ENCODE peak calls at places on chromosomes 6 and 20, in seven cellular contexts. N, W, G, X, S, H and K are unnamed samples.

GRCh38 chr20:4625687-4626086 is 96.0 kb upstream of the PRND start:
- DNase-seq in H (no peak), S (no peak), N (no peak), G (no peak), X (peak; percentile 15), W (no peak), K (no peak)

GRCh38 chr6:130945401-130945919 is 117.6 kb downstream of the EPB41L2 start:
- DNase-seq in W (peak; percentile 10), X (peak; percentile 3), S (no peak), G (no peak), N (no peak), H (no peak), K (peak; percentile 55)

GRCh38 chr20:48486065-48486464 is 341.7 kb downstream of the PREX1 start:
- DNase-seq in H (no peak), W (no peak), G (no peak), N (no peak), S (no peak), X (no peak), K (no peak)

GRCh38 chr20:24488800-24489175 is 19.4 kb downstream of the SYNDIG1 start:
- DNase-seq in H (no peak), S (no peak), X (no peak), G (no peak), W (no peak), N (no peak), K (no peak)

GRCh38 chr6:145816392-145816791 is 1.8 kb upstream of the FBXO30 start:
- DNase-seq in S (no peak), G (no peak), X (no peak), W (no peak), N (no peak), H (no peak), K (no peak)

GRCh38 chr6:43221046-43221773 is 8.1 kb downstream of the DNPH1 start:
- DNase-seq in N (no peak), W (no peak), S (no peak), H (no peak), X (peak; percentile 15), G (peak; percentile 28), K (peak; percentile 8)

GRCh38 chr6:23180504-23181293 is 611.3 kb downstream of the HDGFL1 start:
- DNase-seq in H (peak; percentile 59), W (no peak), X (peak; percentile 13), N (no peak), G (peak; percentile 68), S (peak; percentile 98), K (peak; percentile 86)

GRCh38 chr6:132712366-132712765 is 1.5 kb downstream of the VNN1 start:
- DNase-seq in S (no peak), H (peak; percentile 22), W (peak; percentile 84), X (peak; percentile 93), G (no peak), N (no peak), K (peak; percentile 4)

GRCh38 chr6:35496036-35496850 is 636 bp downstream of the TEAD3 start:
- DNase-seq in W (peak; percentile 47), H (no peak), G (peak; percentile 60), X (peak; percentile 56), N (no peak), S (peak; percentile 63), K (peak; percentile 19)

GRCh38 chr20:25058051-25058796 is at the start of gene ACSS1:
- DNase-seq in H (no peak), W (peak; percentile 31), S (peak; percentile 68), X (no peak), G (peak; percentile 76), N (peak; percentile 93), K (peak; percentile 25)

GRCh38 chr20:53171065-53171464 is 198.9 kb downstream of the TSHZ2 start:
- DNase-seq in S (peak; percentile 11), G (no peak), X (no peak), W (no peak), N (no peak), H (no peak), K (no peak)

GRCh38 chr6:42103753-42104094 is 38.7 kb downstream of the C6orf132 start:
- DNase-seq in N (no peak), W (no peak), X (no peak), G (no peak), H (no peak), S (no peak), K (no peak)

GRCh38 chr6:42104807-42105713 is 37.4 kb downstream of the C6orf132 start:
- DNase-seq in G (no peak), N (no peak), S (no peak), H (no peak), W (no peak), X (no peak), K (no peak)

GRCh38 chr6:42103218-42103617 is 39.2 kb downstream of the C6orf132 start:
- DNase-seq in H (no peak), X (no peak), W (no peak), N (no peak), S (no peak), G (no peak), K (no peak)

GRCh38 chr6:42105714-42106662 is 36.4 kb downstream of the C6orf132 start:
- DNase-seq in G (no peak), S (no peak), X (no peak), N (no peak), W (no peak), H (no peak), K (no peak)

GRCh38 chr6:42104095-42104806 is 38.2 kb downstream of the C6orf132 start:
- DNase-seq in W (no peak), H (peak; percentile 32), G (no peak), X (no peak), S (peak; percentile 66), N (no peak), K (peak; percentile 51)
- H3K4me3 ChIP-seq in W (no peak overlapping the region), H (peak overlapping the region; percentile 43), G (no peak overlapping the region), X (no peak overlapping the region), S (peak overlapping the region; percentile 52), N (no peak overlapping the region), K (no peak overlapping the region)

DNA sequence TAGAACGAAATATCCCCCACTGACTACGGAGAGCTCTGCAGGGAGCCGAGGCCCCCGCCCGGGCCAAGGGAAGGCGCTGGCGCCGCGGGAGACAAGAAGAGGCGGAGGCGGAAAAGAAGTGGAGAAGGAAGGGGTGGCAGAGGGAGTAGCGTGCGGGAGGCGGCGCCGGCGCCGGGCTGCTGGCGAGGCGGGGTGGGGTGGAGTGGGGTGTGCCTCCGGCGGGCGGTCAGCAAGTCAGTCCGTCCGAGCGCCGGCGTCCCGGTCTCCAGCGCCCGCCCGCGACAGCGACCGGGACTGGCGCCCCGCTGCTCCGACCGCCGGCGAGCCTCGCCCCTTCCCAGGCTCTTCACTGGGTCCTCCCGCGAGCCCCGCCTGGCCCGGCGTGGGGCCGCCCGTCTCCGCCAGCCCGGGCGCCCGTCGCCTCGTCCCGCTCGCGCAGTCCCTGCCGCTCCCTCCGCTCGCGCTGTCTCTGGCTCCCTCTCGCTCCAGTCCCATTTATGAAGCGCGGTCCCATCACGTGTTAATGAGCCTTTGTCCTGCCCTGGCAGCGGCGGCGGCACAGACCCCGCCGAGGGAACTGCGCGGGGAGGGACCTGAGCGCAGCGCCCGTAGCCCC is at the start of gene CNR1:
- DNase-seq in H (peak; percentile 15), W (no peak), N (peak; percentile 89), S (peak; percentile 45), G (peak; percentile 43), X (peak; percentile 28), K (no peak)
- TF ChIP-seq CTCF in H (no peak), W (no peak), N (no peak), S (no peak), G (no peak), X (no peak), K (no peak)

GRCh38 chr6:90078513-90079289 is 184.4 kb downstream of the GJA10 start:
- DNase-seq in G (no peak), N (no peak), X (no peak), S (no peak), W (no peak), H (no peak), K (peak; percentile 33)
- H3K4me3 ChIP-seq in G (no peak overlapping the region), N (no peak overlapping the region), X (no peak overlapping the region), S (no peak overlapping the region), W (no peak overlapping the region), H (no peak overlapping the region), K (no peak overlapping the region)

GRCh38 chr6:32191696-32192607 is 491 bp downstream of the GPSM3 start:
- DNase-seq in X (no peak), W (no peak), S (no peak), N (peak; percentile 78), H (no peak), G (no peak), K (no peak)

GRCh38 chr6:32190054-32190945 is at the start of gene PBX2:
- DNase-seq in X (peak; percentile 82), G (peak; percentile 90), W (peak; percentile 74), S (peak; percentile 94), H (peak; percentile 86), N (peak; percentile 97), K (peak; percentile 93)

GRCh38 chr6:32190946-32191677 is 1.1 kb upstream of the PBX2 start:
- DNase-seq in X (no peak), G (no peak), H (no peak), W (no peak), S (no peak), N (peak; percentile 66), K (no peak)

GRCh38 chr6:32194388-32194787 is 1.9 kb upstream of the GPSM3 start:
- DNase-seq in G (no peak), N (peak; percentile 42), X (no peak), W (no peak), H (no peak), S (no peak), K (no peak)

DNA sequence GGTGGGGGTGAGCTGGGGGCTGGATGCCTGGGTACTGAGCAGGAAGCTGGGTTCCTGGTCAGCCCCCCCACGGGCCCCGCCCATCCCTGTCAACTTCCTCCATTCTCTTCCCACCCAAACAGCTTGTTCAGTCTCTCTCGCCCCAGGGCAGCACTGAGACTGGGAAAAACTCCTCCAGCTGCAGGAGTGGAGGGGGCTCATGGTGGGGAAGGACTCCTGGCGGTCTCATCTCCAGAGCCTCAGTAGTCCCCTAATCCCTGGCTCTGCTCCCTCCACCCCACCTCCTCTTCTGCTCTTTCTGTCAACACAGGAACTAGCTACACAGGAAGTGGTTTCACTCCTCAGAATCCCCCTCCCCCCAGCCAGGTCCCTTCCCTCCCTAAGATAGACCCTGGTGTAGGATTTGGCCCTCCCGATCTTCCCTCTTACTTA is at the start of gene GPSM3:
- DNase-seq in W (no peak), N (peak; percentile 87), S (no peak), X (peak; percentile 19), H (peak; percentile 16), G (no peak), K (no peak)
- TF ChIP-seq CTCF in W (no peak), N (no peak), S (no peak), X (no peak), H (no peak), G (no peak), K (no peak)